ENCODE peak calls at places on chromosomes 5 and 9, in eight cellular contexts. H is CD8-positive, alpha-beta T cell; N is heart right ventricle; Y is mammary epithelial cell; S is left lung; K is right lobe of liver; L is adrenal gland; W is H1. A is an unnamed sample.
A peak's percentile ranks its signal among the peaks of the same experiment; 100 is the strongest.

GRCh38 chr5:137888489-137888874 is 775 bp upstream of the PKD2L2 start:
- DNase-seq in H (no peak), N (no peak), Y (no peak), S (no peak), K (no peak), L (no peak), W (no peak), A (no peak)

GRCh38 chr9:27385606-27386005 is 88.7 kb upstream of the EQTN start:
- DNase-seq in H (no peak), N (no peak), Y (peak; percentile 57), S (no peak), K (peak; percentile 62), L (no peak), W (no peak), A (no peak)

GRCh38 chr9:20728493-20729220 is 44.6 kb downstream of the FOCAD start:
- DNase-seq in H (no peak), N (no peak), Y (no peak), S (no peak), K (no peak), L (no peak), W (no peak), A (no peak)

GRCh38 chr5:123976393-123977029 is 464.5 kb downstream of the CSNK1G3 start:
- DNase-seq in H (no peak), N (no peak), Y (no peak), S (no peak), K (no peak), L (no peak), W (no peak), A (no peak)

GRCh38 chr5:141968914-141969608 is at the start of gene RNF14:
- DNase-seq in H (peak; percentile 96), N (peak; percentile 91), Y (peak; percentile 93), S (peak; percentile 100), K (peak; percentile 96), L (peak; percentile 96), W (peak; percentile 97), A (peak; percentile 70)

GRCh38 chr9:113215142-113215541 is 5.9 kb downstream of the FKBP15 start:
- DNase-seq in H (no peak), N (no peak), Y (peak; percentile 67), S (no peak), K (no peak), L (no peak), W (no peak), A (no peak)

GRCh38 chr5:178305801-178306200 is 73.2 kb upstream of the PHYKPL start:
- DNase-seq in H (no peak), N (no peak), Y (no peak), S (peak; percentile 58), K (peak; percentile 33), L (no peak), W (no peak), A (no peak)

GRCh38 chr9:99896119-99896518 is 10.3 kb upstream of the STX17 start:
- DNase-seq in H (no peak), N (no peak), Y (no peak), S (no peak), K (no peak), L (no peak), W (no peak), A (no peak)

GRCh38 chr5:88394531-88395185 is 126.0 kb upstream of the TMEM161B start:
- DNase-seq in H (no peak), N (no peak), Y (no peak), S (no peak), K (no peak), L (no peak), W (no peak), A (no peak)

GRCh38 chr9:69089082-69089481 is 53.5 kb downstream of the FXN start:
- DNase-seq in H (no peak), N (no peak), Y (no peak), S (no peak), K (no peak), L (no peak), W (no peak), A (no peak)

GRCh38 chr9:72141484-72141883 is 7.8 kb upstream of the GDA start:
- DNase-seq in H (no peak), N (no peak), Y (no peak), S (no peak), K (no peak), L (no peak), W (no peak), A (no peak)

GRCh38 chr9:111272571-111272970 is 57.5 kb downstream of the OR2K2 start:
- DNase-seq in H (no peak), N (no peak), Y (no peak), S (no peak), K (no peak), L (no peak), W (no peak), A (no peak)

GRCh38 chr5:79829260-79829659 is 139.6 kb downstream of the CMYA5 start:
- DNase-seq in H (no peak), N (no peak), Y (no peak), S (no peak), K (peak; percentile 8), L (no peak), W (peak; percentile 74), A (no peak)

GRCh38 chr5:178467261-178468195 is 122.7 kb downstream of the COL23A1 start:
- DNase-seq in H (peak; percentile 29), N (peak; percentile 47), Y (no peak), S (peak; percentile 83), K (no peak), L (peak; percentile 67), W (no peak), A (no peak)

GRCh38 chr9:99835581-99835980 is 13.9 kb downstream of the NR4A3 start:
- DNase-seq in H (no peak), N (no peak), Y (no peak), S (no peak), K (no peak), L (no peak), W (no peak), A (no peak)

GRCh38 chr5:90894866-90895420 is 336.3 kb downstream of the ADGRV1 start:
- DNase-seq in H (no peak), N (no peak), Y (no peak), S (no peak), K (no peak), L (no peak), W (no peak), A (no peak)

GRCh38 chr5:54738118-54738972 is 220.8 kb downstream of the SNX18 start:
- DNase-seq in H (no peak), N (peak; percentile 60), Y (no peak), S (peak; percentile 91), K (peak; percentile 76), L (peak; percentile 86), W (no peak), A (no peak)

GRCh38 chr5:33539192-33539591 is 98.4 kb downstream of the TARS1 start:
- DNase-seq in H (no peak), N (no peak), Y (no peak), S (no peak), K (no peak), L (no peak), W (no peak), A (no peak)

GRCh38 chr9:116250881-116251280 is 97.3 kb downstream of the PAPPA start:
- DNase-seq in H (no peak), N (no peak), Y (no peak), S (no peak), K (no peak), L (no peak), W (no peak), A (no peak)

GRCh38 chr9:87675466-87675865 is 50.5 kb upstream of the CTSL start:
- DNase-seq in H (no peak), N (no peak), Y (no peak), S (no peak), K (no peak), L (no peak), W (no peak), A (no peak)

GRCh38 chr5:180291234-180291940 is 496 bp downstream of the MAPK9 start:
- DNase-seq in H (peak; percentile 62), N (no peak), Y (peak; percentile 5), S (no peak), K (no peak), L (no peak), W (peak; percentile 66), A (no peak)

GRCh38 chr9:83992407-83992806 is 11.8 kb downstream of the RMI1 start:
- DNase-seq in H (no peak), N (no peak), Y (no peak), S (no peak), K (peak; percentile 60), L (no peak), W (no peak), A (no peak)

GRCh38 chr9:131178382-131178781 is 53.0 kb downstream of the NUP214 start:
- DNase-seq in H (peak; percentile 86), N (peak; percentile 67), Y (peak; percentile 36), S (peak; percentile 81), K (peak; percentile 56), L (peak; percentile 82), W (peak; percentile 87), A (peak; percentile 10)

DNA sequence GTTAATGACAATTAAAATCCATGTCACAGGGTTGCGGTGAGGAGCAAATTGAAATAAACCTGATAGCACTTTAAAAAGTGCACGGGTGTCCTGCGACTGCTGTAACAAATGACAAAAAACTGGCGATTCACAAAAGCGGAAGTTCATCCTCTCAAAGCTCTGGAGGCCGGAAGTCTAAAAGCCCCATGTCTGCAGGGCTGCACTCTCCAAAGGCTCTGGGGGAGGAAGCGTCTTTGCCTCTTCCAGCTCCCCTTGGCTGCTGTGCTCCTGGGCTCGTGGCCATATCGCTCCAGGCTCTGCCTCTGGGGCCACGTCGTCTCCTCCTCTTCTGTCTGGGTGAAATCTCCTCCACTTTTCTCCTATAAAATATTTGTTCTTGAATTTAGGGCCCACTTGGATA is 273.9 kb upstream of the IRX2 start:
- DNase-seq in H (peak; percentile 13), N (no peak), Y (no peak), S (no peak), K (no peak), L (peak; percentile 9), W (no peak), A (no peak)
- H3K27ac ChIP-seq in H (no peak overlapping the region), N (no peak overlapping the region), Y (no peak overlapping the region), S (no peak overlapping the region), K (no peak overlapping the region), L (no peak overlapping the region), W (no peak overlapping the region), A (no peak overlapping the region)

GRCh38 chr5:122101636-122102285 is 23.7 kb upstream of the LOX start:
- DNase-seq in H (no peak), N (no peak), Y (peak; percentile 35), S (no peak), K (no peak), L (no peak), W (no peak), A (no peak)
- TF ChIP-seq CTCF in H (peak; percentile 35), N (peak; percentile 57), Y (peak; percentile 61), S (peak; percentile 72), K (peak; percentile 59), L (peak; percentile 56), W (no peak), A (peak; percentile 56)

DNA sequence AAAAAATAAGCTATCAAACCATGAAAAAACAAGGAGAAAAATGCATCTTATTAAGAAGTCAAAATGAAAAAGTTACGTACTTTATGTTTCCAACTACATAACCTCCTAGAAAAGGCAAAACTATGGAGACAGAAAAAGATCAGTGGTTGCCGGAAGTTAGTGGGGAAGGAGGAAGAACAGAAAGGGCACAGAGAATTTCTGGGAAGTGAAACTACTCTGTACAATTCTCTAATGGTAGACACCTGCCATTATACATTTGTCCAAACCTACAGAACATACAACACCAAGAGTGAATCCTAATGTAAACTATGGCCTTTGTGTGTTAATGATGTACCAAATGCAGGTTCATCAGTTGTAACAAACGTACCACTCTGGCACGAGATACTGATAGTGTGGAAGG is 25.3 kb downstream of the SMU1 start:
- DNase-seq in H (no peak), N (no peak), Y (no peak), S (no peak), K (no peak), L (no peak), W (no peak), A (no peak)
- H3K36me3 ChIP-seq in H (peaks cover 28% of the 10 kb centered on the region), N (no peaks in the 10 kb centered on the region), Y (peaks cover 43% of the 10 kb centered on the region), S (no peaks in the 10 kb centered on the region), K (peaks cover 25% of the 10 kb centered on the region), L (peaks cover 86% of the 10 kb centered on the region), W (peaks cover 51% of the 10 kb centered on the region), A (peaks cover 40% of the 10 kb centered on the region)

GRCh38 chr9:96460877-96461276 is 10.9 kb downstream of the HABP4 start:
- DNase-seq in H (no peak), N (no peak), Y (no peak), S (no peak), K (no peak), L (no peak), W (no peak), A (no peak)
- H3K27ac ChIP-seq in H (no peak overlapping the region), N (no peak overlapping the region), Y (no peak overlapping the region), S (no peak overlapping the region), K (no peak overlapping the region), L (no peak overlapping the region), W (no peak overlapping the region), A (no peak overlapping the region)

A was measured in thoracic aorta.